ENCODE peak calls at places on chromosome 22, in nine cellular contexts. I is lower leg skin; G is neural crest cell; S is CD8-positive, alpha-beta T cell; E is tibial nerve; Z is nephron progenitor cell; H is IMR-90; L is WTC11; C is fibroblast of lung. X is an unnamed sample.
A peak's percentile ranks its signal among the peaks of the same experiment; 100 is the strongest.

GRCh38 chr22:45540122-45540521 is 37.4 kb downstream of the FBLN1 start:
- DNase-seq in I (no peak), G (no peak), S (no peak), E (no peak), Z (no peak), H (no peak), L (no peak), C (no peak), X (no peak)

GRCh38 chr22:49295465-49295743 is 532.3 kb downstream of the BRD1 start:
- DNase-seq in I (peak; percentile 61), G (no peak), S (peak; percentile 29), E (no peak), Z (no peak), H (no peak), L (no peak), C (no peak), X (no peak)

GRCh38 chr22:46586123-46586519 is 34.1 kb upstream of the GRAMD4 start:
- DNase-seq in I (no peak), G (no peak), S (no peak), E (no peak), Z (no peak), H (no peak), L (peak; percentile 37), C (no peak), X (peak; percentile 25)

GRCh38 chr22:19608114-19608494 is 83.9 kb upstream of the CLDN5 start:
- DNase-seq in I (no peak), G (no peak), S (no peak), E (no peak), Z (no peak), H (no peak), L (no peak), C (no peak), X (no peak)

GRCh38 chr22:39435616-39436015 is 21.2 kb upstream of the MGAT3 start:
- DNase-seq in I (no peak), G (no peak), S (no peak), E (no peak), Z (peak; percentile 59), H (no peak), L (no peak), C (no peak), X (no peak)

GRCh38 chr22:49139492-49140151 is 688.1 kb downstream of the BRD1 start:
- DNase-seq in I (peak; percentile 72), G (no peak), S (no peak), E (no peak), Z (no peak), H (no peak), L (no peak), C (no peak), X (no peak)

GRCh38 chr22:35102663-35103062 is 36.7 kb downstream of the ISX start:
- DNase-seq in I (peak; percentile 58), G (no peak), S (no peak), E (no peak), Z (peak; percentile 51), H (peak; percentile 2), L (peak; percentile 67), C (no peak), X (no peak)

GRCh38 chr22:49294656-49295464 is 532.8 kb downstream of the BRD1 start:
- DNase-seq in I (peak; percentile 52), G (no peak), S (peak; percentile 19), E (no peak), Z (no peak), H (no peak), L (no peak), C (no peak), X (no peak)

GRCh38 chr22:45696227-45696626 is 24.6 kb downstream of the ATXN10 start:
- DNase-seq in I (no peak), G (no peak), S (no peak), E (no peak), Z (no peak), H (no peak), L (no peak), C (no peak), X (no peak)

GRCh38 chr22:35866646-35867045 is 149.0 kb downstream of the APOL5 start:
- DNase-seq in I (no peak), G (no peak), S (no peak), E (no peak), Z (no peak), H (no peak), L (no peak), C (no peak), X (no peak)

GRCh38 chr22:35384973-35385588 is 4.2 kb downstream of the HMOX1 start:
- DNase-seq in I (no peak), G (no peak), S (no peak), E (no peak), Z (no peak), H (no peak), L (no peak), C (no peak), X (no peak)

GRCh38 chr22:49865156-49865555 is 11.5 kb downstream of the ZBED4 start:
- DNase-seq in I (no peak), G (no peak), S (no peak), E (no peak), Z (no peak), H (no peak), L (no peak), C (no peak), X (no peak)

GRCh38 chr22:38397189-38398097 is 57.6 kb downstream of the KCNJ4 start:
- DNase-seq in I (peak; percentile 92), G (no peak), S (no peak), E (peak; percentile 23), Z (peak; percentile 48), H (no peak), L (peak; percentile 84), C (peak; percentile 42), X (no peak)

GRCh38 chr22:46693634-46694422 is 44.2 kb downstream of the CERK start:
- DNase-seq in I (no peak), G (no peak), S (no peak), E (no peak), Z (no peak), H (no peak), L (no peak), C (no peak), X (no peak)

GRCh38 chr22:50177537-50178470 is 7.3 kb downstream of the PANX2 start:
- DNase-seq in I (no peak), G (no peak), S (no peak), E (no peak), Z (peak; percentile 2), H (no peak), L (no peak), C (no peak), X (peak; percentile 48)

GRCh38 chr22:21972293-21972779 is 10.3 kb downstream of the TOP3B start:
- DNase-seq in I (no peak), G (peak; percentile 70), S (peak; percentile 65), E (no peak), Z (peak; percentile 75), H (peak; percentile 23), L (peak; percentile 78), C (peak; percentile 24), X (peak; percentile 47)

GRCh38 chr22:17897411-17897810 is 123.1 kb upstream of the BID start:
- DNase-seq in I (no peak), G (no peak), S (no peak), E (no peak), Z (no peak), H (no peak), L (no peak), C (no peak), X (no peak)

GRCh38 chr22:17893900-17894299 is 119.6 kb upstream of the BID start:
- DNase-seq in I (no peak), G (no peak), S (no peak), E (no peak), Z (no peak), H (no peak), L (no peak), C (no peak), X (no peak)

GRCh38 chr22:17897864-17898263 is 123.6 kb upstream of the BID start:
- DNase-seq in I (no peak), G (no peak), S (no peak), E (no peak), Z (no peak), H (no peak), L (no peak), C (no peak), X (no peak)

GRCh38 chr22:17898375-17898774 is 124.1 kb upstream of the BID start:
- DNase-seq in I (no peak), G (no peak), S (no peak), E (no peak), Z (no peak), H (no peak), L (no peak), C (no peak), X (no peak)

DNA sequence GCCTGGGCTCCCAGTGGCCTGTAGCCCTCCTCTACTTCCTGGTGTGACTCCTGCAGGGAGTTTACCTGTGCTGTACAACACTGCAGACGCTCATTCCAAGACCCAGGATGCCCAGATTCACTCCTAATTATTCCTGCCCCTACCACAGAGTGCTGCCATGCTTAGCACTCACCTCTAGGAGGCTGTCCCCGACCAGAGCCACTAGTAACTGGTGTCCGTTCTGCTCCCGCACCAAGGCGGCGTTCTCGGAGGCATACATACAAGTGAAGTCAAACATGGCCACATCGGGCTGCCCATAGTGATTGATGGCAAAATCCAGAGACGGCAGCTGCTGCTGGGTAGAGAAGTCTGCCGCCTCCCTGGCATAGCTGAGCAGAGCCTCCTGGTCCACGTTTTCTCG is 122.3 kb upstream of the BID start:
- DNase-seq in I (no peak), G (no peak), S (no peak), E (no peak), Z (peak; percentile 35), H (peak; percentile 27), L (peak; percentile 67), C (peak; percentile 52), X (peak; percentile 75)
- TF ChIP-seq CTCF in I (no peak), G (peak; percentile 48), S (no peak), E (peak; percentile 19), Z (peak; percentile 45), H (peak; percentile 32), L (peak; percentile 44), C (peak; percentile 20), X (peak; percentile 62)

DNA sequence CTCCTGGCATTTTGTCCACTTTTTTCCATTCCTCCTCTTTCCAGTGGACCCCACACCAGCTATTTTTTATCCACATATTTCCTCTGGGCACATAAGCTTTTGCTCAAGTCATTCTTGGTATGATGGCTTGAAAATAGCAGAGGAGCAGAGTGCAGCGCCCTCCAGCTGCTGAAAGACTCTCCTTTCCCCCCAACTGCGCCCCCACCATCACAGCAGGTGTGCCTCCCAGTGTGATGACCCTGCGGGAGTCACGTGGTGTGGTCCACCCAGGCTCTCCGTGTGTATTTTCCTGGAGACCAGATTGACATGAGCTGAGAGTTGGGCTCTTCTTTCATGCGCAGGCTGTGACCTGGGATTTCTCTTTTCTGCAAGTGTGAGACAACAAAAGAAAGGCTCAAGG is 1241.6 kb downstream of the TBC1D22A start:
- DNase-seq in I (no peak), G (no peak), S (no peak), E (no peak), Z (no peak), H (no peak), L (peak; percentile 22), C (no peak), X (no peak)
- TF ChIP-seq CTCF in I (no peak), G (no peak), S (no peak), E (no peak), Z (no peak), H (no peak), L (no peak), C (no peak), X (no peak)

GRCh38 chr22:24053481-24054226 is 42.5 kb downstream of the CABIN1 start:
- DNase-seq in I (no peak), G (no peak), S (no peak), E (no peak), Z (no peak), H (no peak), L (no peak), C (no peak), X (no peak)
- TF ChIP-seq CTCF in I (no peak), G (no peak), S (no peak), E (no peak), Z (no peak), H (no peak), L (no peak), C (no peak), X (no peak)

GRCh38 chr22:42632096-42632495 is 8.3 kb downstream of the ATP5MGL start:
- DNase-seq in I (no peak), G (no peak), S (no peak), E (peak; percentile 4), Z (no peak), H (no peak), L (no peak), C (no peak), X (no peak)
- TF ChIP-seq CTCF in I (no peak), G (peak; percentile 49), S (no peak), E (no peak), Z (peak; percentile 24), H (peak; percentile 34), L (no peak), C (peak; percentile 12), X (peak; percentile 26)

X was measured in psoas muscle.